ENCODE peak calls at places on chromosome 10, in five cellular contexts. T, L, V, F and G are unnamed samples.

GRCh38 chr10:114336823-114337509 is 67.3 kb downstream of the AFAP1L2 start:
- DNase-seq in T (no peak), L (no peak), V (no peak), F (no peak), G (no peak)

GRCh38 chr10:75210193-75211006 is at the start of gene VDAC2:
- DNase-seq in T (peak), L (peak), V (peak), F (peak), G (peak)

GRCh38 chr10:58326967-58327381 is 7.8 kb upstream of the UBE2D1 start:
- DNase-seq in T (no peak), L (no peak), V (peak), F (no peak), G (no peak)

GRCh38 chr10:124943301-124944092 is 1.6 kb downstream of the ZRANB1 start:
- DNase-seq in T (no peak), L (no peak), V (no peak), F (no peak), G (no peak)

GRCh38 chr10:91034494-91035157 is 113.7 kb upstream of the ANKRD1 start:
- DNase-seq in T (peak), L (no peak), V (peak), F (no peak), G (no peak)

GRCh38 chr10:92011560-92012214 is 88.1 kb downstream of the BTAF1 start:
- DNase-seq in T (peak), L (no peak), V (no peak), F (no peak), G (no peak)

GRCh38 chr10:117544729-117545140 is 2.2 kb downstream of the EMX2 start:
- DNase-seq in T (no peak), L (no peak), V (no peak), F (peak), G (no peak)

GRCh38 chr10:52491246-52492000 is 177.3 kb downstream of the DKK1 start:
- DNase-seq in T (no peak), L (no peak), V (no peak), F (no peak), G (no peak)

GRCh38 chr10:96890580-96890979 is 58.5 kb downstream of the LCOR start:
- DNase-seq in T (no peak), L (no peak), V (no peak), F (no peak), G (no peak)

GRCh38 chr10:75436896-75437295 is 5.5 kb downstream of the LRMDA start:
- DNase-seq in T (no peak), L (no peak), V (no peak), F (no peak), G (no peak)

GRCh38 chr10:87761892-87762291 is 56.1 kb downstream of the ATAD1 start:
- DNase-seq in T (no peak), L (peak), V (no peak), F (no peak), G (no peak)

GRCh38 chr10:125016611-125017202 is 74.8 kb downstream of the ZRANB1 start:
- DNase-seq in T (no peak), L (no peak), V (peak), F (no peak), G (no peak)

GRCh38 chr10:45432700-45433472 is 58.9 kb downstream of the ALOX5 start:
- DNase-seq in T (no peak), L (no peak), V (no peak), F (no peak), G (no peak)

GRCh38 chr10:63247771-63248170 is 114.6 kb downstream of the NRBF2 start:
- DNase-seq in T (no peak), L (no peak), V (no peak), F (no peak), G (no peak)

GRCh38 chr10:52459097-52459496 is 145.0 kb downstream of the DKK1 start:
- DNase-seq in T (no peak), L (no peak), V (no peak), F (no peak), G (no peak)

GRCh38 chr10:682931-683447 is 6.5 kb downstream of the DIP2C start:
- DNase-seq in T (no peak), L (no peak), V (no peak), F (no peak), G (no peak)

GRCh38 chr10:127296696-127297095 is 100.3 kb upstream of the INSYN2A start:
- DNase-seq in T (no peak), L (no peak), V (no peak), F (no peak), G (no peak)